ENCODE peak calls at places on chromosomes 3 and 15, in ten cellular contexts. J is WERI-Rb-1, M is OCI-LY7, T is mammary epithelial cell, N is H1, F is uterus, V is neural progenitor cell, B is cardiac fibroblast, D is cardiac muscle cell, Q is GM12865. P is an unnamed sample.

GRCh38 chr3:13137808-13138565 is 64.8 kb upstream of the IQSEC1 start:
- DNase-seq in J (no peak), M (no peak), T (no peak), N (no peak), F (no peak), V (peak; percentile 33), B (no peak), D (no peak), Q (no peak), P (no peak)

GRCh38 chr3:129162729-129163579 is 2.1 kb upstream of the ISY1 start:
- DNase-seq in J (peak; percentile 82), M (peak; percentile 46), T (no peak), N (no peak), F (no peak), V (peak; percentile 51), B (no peak), D (peak; percentile 12), Q (peak; percentile 26), P (no peak)

GRCh38 chr15:31307270-31308184 is 19.1 kb upstream of the KLF13 start:
- DNase-seq in J (no peak), M (peak; percentile 65), T (no peak), N (no peak), F (no peak), V (no peak), B (no peak), D (no peak), Q (no peak), P (no peak)

GRCh38 chr15:73748731-73749130 is 4.4 kb downstream of the INSYN1 start:
- DNase-seq in J (no peak), M (no peak), T (no peak), N (no peak), F (no peak), V (no peak), B (no peak), D (no peak), Q (no peak), P (no peak)

GRCh38 chr3:184796954-184797353 is 15.0 kb upstream of the VPS8 start:
- DNase-seq in J (no peak), M (no peak), T (no peak), N (no peak), F (no peak), V (no peak), B (no peak), D (no peak), Q (no peak), P (no peak)

GRCh38 chr3:86793786-86794185 is 197.2 kb downstream of the VGLL3 start:
- DNase-seq in J (no peak), M (no peak), T (peak; percentile 86), N (peak; percentile 5), F (peak; percentile 42), V (peak; percentile 26), B (peak; percentile 93), D (peak; percentile 95), Q (no peak), P (peak; percentile 43)

GRCh38 chr3:119497824-119498187 is 541 bp upstream of the TIMMDC1 start:
- DNase-seq in J (no peak), M (no peak), T (peak; percentile 17), N (no peak), F (peak; percentile 19), V (peak; percentile 25), B (peak; percentile 34), D (peak; percentile 29), Q (peak; percentile 18), P (peak; percentile 27)

GRCh38 chr15:100340721-100341661 is 784 bp downstream of the ADAMTS17 start:
- DNase-seq in J (no peak), M (no peak), T (no peak), N (no peak), F (no peak), V (peak; percentile 52), B (no peak), D (no peak), Q (no peak), P (no peak)

GRCh38 chr15:32682569-32682968 is 35.2 kb upstream of the GREM1 start:
- DNase-seq in J (no peak), M (no peak), T (peak; percentile 82), N (no peak), F (no peak), V (no peak), B (peak; percentile 91), D (peak; percentile 95), Q (no peak), P (no peak)

GRCh38 chr3:178257491-178257890 is 278.7 kb upstream of the KCNMB2 start:
- DNase-seq in J (no peak), M (no peak), T (no peak), N (no peak), F (no peak), V (no peak), B (no peak), D (no peak), Q (no peak), P (no peak)

DNA sequence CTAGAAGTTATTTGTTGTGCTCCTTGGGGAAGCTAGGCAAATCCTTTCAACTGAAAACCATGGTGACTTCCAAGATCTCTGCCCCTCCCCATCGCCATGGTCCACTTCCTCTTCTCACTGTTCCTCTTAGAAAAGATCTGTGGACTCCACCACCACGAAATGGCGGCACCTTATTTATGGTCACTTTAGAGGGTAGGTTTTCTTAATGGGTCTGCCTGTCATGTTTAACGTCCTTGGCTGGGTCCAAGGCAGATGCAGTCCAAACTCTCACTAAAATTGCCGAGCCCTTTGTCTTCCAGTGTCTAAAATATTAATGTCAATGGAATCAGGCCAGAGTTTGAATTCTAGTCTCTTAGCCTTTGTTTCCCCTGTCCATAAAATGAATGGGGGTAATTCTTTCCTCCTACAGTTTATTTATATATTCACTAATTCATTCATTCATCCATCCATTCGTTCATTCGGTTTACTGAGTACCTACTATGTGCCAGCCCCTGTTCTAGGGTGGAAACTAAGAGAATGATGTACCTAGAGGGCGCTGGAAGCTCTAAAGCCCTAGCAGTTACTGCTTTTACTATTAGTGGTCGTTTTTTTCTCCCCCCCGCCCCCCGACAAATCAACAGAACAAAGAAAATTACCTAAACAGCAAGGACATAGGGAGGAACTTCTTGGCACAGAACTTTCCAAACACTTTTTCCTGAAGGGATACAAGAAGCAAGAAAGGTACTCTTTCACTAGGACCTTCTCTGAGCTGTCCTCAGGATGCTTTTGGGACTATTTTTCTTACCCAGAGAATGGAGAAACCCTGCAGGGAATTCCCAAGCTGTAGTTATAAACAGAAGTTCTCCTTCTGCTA is 661 bp downstream of the PATL2 start:
- DNase-seq in J (no peak), M (peak; percentile 76), T (no peak), N (no peak), F (peak; percentile 30), V (no peak), B (peak; percentile 55), D (peak; percentile 44), Q (peak; percentile 91), P (no peak)
- TF ChIP-seq CTCF in J (no peak), M (peak; percentile 95), T (peak; percentile 24), N (peak; percentile 2), F (no peak), V (peak; percentile 29), B (peak; percentile 47), D (peak; percentile 47), Q (peak; percentile 42), P (peak; percentile 50)

GRCh38 chr15:85792872-85793621 is 1.7 kb downstream of the KLHL25 start:
- DNase-seq in J (no peak), M (no peak), T (peak; percentile 40), N (no peak), F (no peak), V (no peak), B (no peak), D (no peak), Q (peak; percentile 14), P (no peak)
- H3K4me3 ChIP-seq in J (peak overlapping the region; percentile 70), M (peak overlapping the region; percentile 90), T (peak overlapping the region; percentile 76), N (peak overlapping the region; percentile 91), F (peak overlapping the region; percentile 70), V (peak overlapping the region; percentile 79), B (peak overlapping the region; percentile 63), D (peak overlapping the region; percentile 95), Q (no peak overlapping the region), P (peak overlapping the region; percentile 81)

GRCh38 chr15:83380682-83381081 is 66.5 kb upstream of the SH3GL3 start:
- DNase-seq in J (peak; percentile 88), M (peak; percentile 51), T (peak; percentile 84), N (no peak), F (no peak), V (peak; percentile 44), B (peak; percentile 44), D (peak; percentile 49), Q (peak; percentile 81), P (peak; percentile 8)
- TF ChIP-seq CTCF in J (peak; percentile 95), M (peak; percentile 72), T (peak; percentile 43), N (peak; percentile 19), F (no peak), V (peak; percentile 43), B (peak; percentile 35), D (peak; percentile 46), Q (peak; percentile 76), P (peak; percentile 89)

DNA sequence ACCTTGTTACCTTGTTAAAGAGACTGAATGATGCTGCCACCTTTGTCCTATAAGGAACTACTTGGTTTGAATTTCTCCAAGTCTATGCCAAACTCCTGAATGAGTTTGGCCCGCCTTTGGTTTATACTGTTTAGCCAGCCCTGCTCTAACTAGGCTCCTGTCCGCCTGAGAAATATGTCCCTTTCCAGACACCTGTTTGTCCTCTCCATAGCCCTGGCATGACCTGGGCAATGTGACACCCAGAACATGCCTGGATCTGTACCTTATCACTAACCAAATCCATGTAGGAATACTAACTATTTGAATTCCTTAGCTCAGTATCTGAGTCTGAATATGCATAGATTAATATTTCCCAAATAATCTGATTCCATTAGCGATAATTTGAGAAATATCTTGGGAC is 24.4 kb upstream of the TMC3 start:
- DNase-seq in J (no peak), M (no peak), T (no peak), N (no peak), F (no peak), V (no peak), B (no peak), D (no peak), Q (no peak), P (no peak)
- H3K4me3 ChIP-seq in J (no peak overlapping the region), M (no peak overlapping the region), T (no peak overlapping the region), N (no peak overlapping the region), F (no peak overlapping the region), V (no peak overlapping the region), B (no peak overlapping the region), D (no peak overlapping the region), Q (no peak overlapping the region), P (no peak overlapping the region)

DNA sequence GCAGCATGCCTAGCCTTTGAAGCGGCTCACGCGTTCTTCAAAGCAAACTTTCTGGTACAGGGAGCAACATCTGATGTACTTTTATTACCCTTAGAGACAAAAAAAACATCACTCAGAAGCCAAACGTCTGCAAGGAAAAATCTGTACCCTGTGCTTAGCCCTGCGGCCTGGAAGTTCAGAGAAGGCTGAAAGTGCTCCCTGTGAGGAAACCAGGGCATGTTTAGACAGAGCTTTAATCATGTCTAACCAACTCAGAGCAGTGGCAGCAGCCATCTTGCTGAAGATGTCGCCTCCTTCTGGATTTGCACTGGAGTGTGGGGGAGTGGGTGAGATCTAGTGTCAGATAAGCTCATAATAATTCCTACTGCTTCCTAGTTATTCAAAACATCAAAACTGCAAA is 170.4 kb downstream of the P3H2 start:
- DNase-seq in J (no peak), M (no peak), T (peak; percentile 69), N (no peak), F (no peak), V (peak; percentile 16), B (no peak), D (no peak), Q (no peak), P (peak; percentile 42)
- TF ChIP-seq CTCF in J (no peak), M (no peak), T (no peak), N (no peak), F (no peak), V (peak; percentile 22), B (no peak), D (no peak), Q (no peak), P (peak; percentile 29)

P was measured in LNCaP clone FGC.